ENCODE peak calls at places on chromosome 11, in eight cellular contexts. F is activated T-helper 1 cell treated with anti-CD3 and anti-CD28 coated beads, Interleukin-12 subunit alpha, Interleukin-12 subunit beta, Interleukin-2, Interleukin-4 antibody, amounts not matched to agents 30 ng/mL and 10 ng/mL and 1 ng/mL, durations not matched to agents 14 hours and 24 hours and 36 hours; E is AG04450; W is T-helper 9 cell; J is stimulated activated naive CD8-positive, alpha-beta T cell treated with anti-CD3 and anti-CD28 coated beads, Interleukin-15, Interleukin-2, amounts not matched to agents 100 U/mL and 50 U/mL, for 24 hours; B is GM19239; K is RCC 7860; I is kidney epithelial cell. U is an unnamed sample.

GRCh38 chr11:118842369-118842768 is 41.3 kb upstream of the CXCR5 start:
- DNase-seq in F (no peak), E (no peak), W (no peak), J (no peak), B (no peak), K (no peak), I (no peak), U (no peak)

GRCh38 chr11:34052036-34052607 is 591 bp downstream of the CAPRIN1 start:
- DNase-seq in F (peak), E (peak), W (peak), J (peak), B (peak), K (peak), I (no peak), U (peak)

GRCh38 chr11:22634897-22635629 is 9.4 kb upstream of the FANCF start:
- DNase-seq in F (no peak), E (no peak), W (no peak), J (no peak), B (no peak), K (no peak), I (peak), U (peak)

GRCh38 chr11:65378208-65378927 is 4.1 kb downstream of the SLC25A45 start:
- DNase-seq in F (no peak), E (no peak), W (no peak), J (no peak), B (no peak), K (peak), I (no peak), U (peak)

GRCh38 chr11:76329084-76329648 is 51.8 kb downstream of the THAP12 start:
- DNase-seq in F (no peak), E (peak), W (no peak), J (no peak), B (no peak), K (no peak), I (peak), U (peak)

GRCh38 chr11:120608760-120609211 is 97.2 kb downstream of the GRIK4 start:
- DNase-seq in F (no peak), E (no peak), W (no peak), J (no peak), B (no peak), K (no peak), I (no peak), U (peak)

GRCh38 chr11:76208829-76209670 is 2.7 kb upstream of the WNT11 start:
- DNase-seq in F (peak), E (no peak), W (peak), J (peak), B (peak), K (no peak), I (no peak), U (peak)

GRCh38 chr11:120181446-120181992 is 29.3 kb upstream of the OAF start:
- DNase-seq in F (no peak), E (no peak), W (no peak), J (no peak), B (no peak), K (no peak), I (no peak), U (no peak)

GRCh38 chr11:27427183-27427980 is 45.2 kb downstream of the LGR4 start:
- DNase-seq in F (no peak), E (no peak), W (no peak), J (no peak), B (no peak), K (no peak), I (no peak), U (no peak)

U was measured in Caco-2.